ENCODE peak calls at places on chromosomes 16 and 17, in six cellular contexts. One of them, this sample, is unnamed.

GRCh38 chr17:56269509-56269908 is 116.2 kb downstream of the ANKFN1 start:
- DNase-seq in prostate gland: no peak
- DNase-seq in IMR-90: no peak
- DNase-seq in testis: no peak
- DNase-seq in transverse colon: no peak
- DNase-seq in HCT116: no peak
- DNase-seq in this sample: no peak

GRCh38 chr17:71184716-71185115 is 936.1 kb upstream of the SOX9 start:
- DNase-seq in prostate gland: no peak
- DNase-seq in IMR-90: no peak
- DNase-seq in transverse colon: no peak
- DNase-seq in testis: no peak
- DNase-seq in HCT116: no peak
- DNase-seq in this sample: no peak

GRCh38 chr16:721765-722481 is 977 bp downstream of the ANTKMT start:
- DNase-seq in HCT116: no peak
- DNase-seq in prostate gland: no peak
- DNase-seq in IMR-90: no peak
- DNase-seq in transverse colon: no peak
- DNase-seq in testis: no peak
- DNase-seq in this sample: no peak

GRCh38 chr17:17078832-17079231 is 36.6 kb downstream of the MPRIP start:
- DNase-seq in testis: no peak
- DNase-seq in IMR-90: no peak
- DNase-seq in transverse colon: peak
- DNase-seq in HCT116: no peak
- DNase-seq in prostate gland: no peak
- DNase-seq in this sample: no peak

GRCh38 chr17:63475491-63476412 is 1.1 kb upstream of the ACE start:
- DNase-seq in testis: no peak
- DNase-seq in transverse colon: no peak
- DNase-seq in prostate gland: no peak
- DNase-seq in IMR-90: peak
- DNase-seq in HCT116: no peak
- DNase-seq in this sample: no peak

GRCh38 chr17:27282054-27282501 is 11.8 kb upstream of the WSB1 start:
- DNase-seq in prostate gland: no peak
- DNase-seq in HCT116: no peak
- DNase-seq in IMR-90: peak
- DNase-seq in testis: no peak
- DNase-seq in transverse colon: no peak
- DNase-seq in this sample: no peak

GRCh38 chr17:16465861-16466338 is 26.1 kb downstream of the LRRC75A start:
- DNase-seq in HCT116: no peak
- DNase-seq in IMR-90: no peak
- DNase-seq in transverse colon: peak
- DNase-seq in prostate gland: no peak
- DNase-seq in testis: no peak
- DNase-seq in this sample: no peak

GRCh38 chr16:62665269-62665668 is 629.0 kb upstream of the CDH8 start:
- DNase-seq in IMR-90: no peak
- DNase-seq in transverse colon: no peak
- DNase-seq in testis: no peak
- DNase-seq in HCT116: no peak
- DNase-seq in prostate gland: no peak
- DNase-seq in this sample: no peak

GRCh38 chr17:29533976-29534375 is 32.9 kb downstream of the ABHD15 start:
- DNase-seq in transverse colon: no peak
- DNase-seq in HCT116: no peak
- DNase-seq in testis: no peak
- DNase-seq in prostate gland: no peak
- DNase-seq in IMR-90: no peak
- DNase-seq in this sample: no peak

GRCh38 chr16:15790458-15790857 is 66.4 kb downstream of the MYH11 start:
- DNase-seq in transverse colon: no peak
- DNase-seq in testis: peak
- DNase-seq in HCT116: no peak
- DNase-seq in IMR-90: no peak
- DNase-seq in prostate gland: no peak
- DNase-seq in this sample: no peak

GRCh38 chr16:88727871-88728270 is 21.6 kb downstream of the CTU2 start:
- DNase-seq in HCT116: no peak
- DNase-seq in IMR-90: no peak
- DNase-seq in testis: no peak
- DNase-seq in prostate gland: no peak
- DNase-seq in transverse colon: no peak
- DNase-seq in this sample: no peak

GRCh38 chr16:88726981-88727380 is 20.7 kb downstream of the CTU2 start:
- DNase-seq in IMR-90: no peak
- DNase-seq in transverse colon: no peak
- DNase-seq in HCT116: no peak
- DNase-seq in prostate gland: no peak
- DNase-seq in testis: no peak
- DNase-seq in this sample: no peak

GRCh38 chr16:88724855-88725555 is 18.7 kb downstream of the CTU2 start:
- DNase-seq in HCT116: no peak
- DNase-seq in IMR-90: no peak
- DNase-seq in testis: no peak
- DNase-seq in transverse colon: no peak
- DNase-seq in prostate gland: no peak
- DNase-seq in this sample: no peak

GRCh38 chr16:88725609-88726407 is 19.5 kb downstream of the CTU2 start:
- DNase-seq in IMR-90: no peak
- DNase-seq in testis: no peak
- DNase-seq in prostate gland: no peak
- DNase-seq in HCT116: no peak
- DNase-seq in transverse colon: no peak
- DNase-seq in this sample: no peak

DNA sequence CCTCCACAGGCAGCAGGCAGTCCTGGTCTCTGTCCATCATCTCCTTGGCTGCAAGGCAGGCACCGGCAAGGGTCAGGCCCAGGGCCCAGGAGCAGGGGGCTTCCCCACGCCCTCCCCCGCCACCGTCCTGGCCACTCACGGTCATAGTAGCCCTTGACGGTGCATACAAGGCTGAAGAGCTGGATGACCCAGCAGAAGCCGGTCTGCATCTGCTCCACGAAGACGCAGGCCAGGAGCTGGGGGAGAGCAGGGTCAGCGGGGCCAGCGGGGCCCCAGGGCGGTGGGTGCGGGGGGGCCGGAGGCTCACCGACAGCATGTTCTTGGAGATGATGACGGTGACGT is 20.1 kb downstream of the CTU2 start:
- DNase-seq in transverse colon: no peak
- DNase-seq in IMR-90: no peak
- DNase-seq in HCT116: no peak
- DNase-seq in prostate gland: no peak
- DNase-seq in testis: no peak
- DNase-seq in this sample: no peak
- TF ChIP-seq POLR2A in transverse colon: no peak
- TF ChIP-seq POLR2A in IMR-90: no peak
- TF ChIP-seq POLR2A in HCT116: no peak
- TF ChIP-seq POLR2A in prostate gland: no peak
- TF ChIP-seq POLR2A in testis: no peak
- TF ChIP-seq POLR2A in this sample: no peak

GRCh38 chr16:28495098-28495793 is 803 bp downstream of the APOBR start:
- DNase-seq in IMR-90: no peak
- DNase-seq in testis: no peak
- DNase-seq in HCT116: no peak
- DNase-seq in transverse colon: peak
- DNase-seq in prostate gland: no peak
- DNase-seq in this sample: no peak

GRCh38 chr16:28491970-28492474 is at the start of gene CLN3:
- DNase-seq in transverse colon: peak
- DNase-seq in HCT116: peak
- DNase-seq in testis: peak
- DNase-seq in IMR-90: peak
- DNase-seq in prostate gland: peak
- DNase-seq in this sample: peak

GRCh38 chr16:28492511-28492910 is 637 bp upstream of the CLN3 start:
- DNase-seq in transverse colon: no peak
- DNase-seq in HCT116: no peak
- DNase-seq in IMR-90: no peak
- DNase-seq in prostate gland: no peak
- DNase-seq in testis: no peak
- DNase-seq in this sample: no peak

GRCh38 chr16:28495795-28496749 is 1.6 kb downstream of the APOBR start:
- DNase-seq in prostate gland: no peak
- DNase-seq in HCT116: no peak
- DNase-seq in IMR-90: no peak
- DNase-seq in transverse colon: no peak
- DNase-seq in testis: no peak
- DNase-seq in this sample: no peak

DNA sequence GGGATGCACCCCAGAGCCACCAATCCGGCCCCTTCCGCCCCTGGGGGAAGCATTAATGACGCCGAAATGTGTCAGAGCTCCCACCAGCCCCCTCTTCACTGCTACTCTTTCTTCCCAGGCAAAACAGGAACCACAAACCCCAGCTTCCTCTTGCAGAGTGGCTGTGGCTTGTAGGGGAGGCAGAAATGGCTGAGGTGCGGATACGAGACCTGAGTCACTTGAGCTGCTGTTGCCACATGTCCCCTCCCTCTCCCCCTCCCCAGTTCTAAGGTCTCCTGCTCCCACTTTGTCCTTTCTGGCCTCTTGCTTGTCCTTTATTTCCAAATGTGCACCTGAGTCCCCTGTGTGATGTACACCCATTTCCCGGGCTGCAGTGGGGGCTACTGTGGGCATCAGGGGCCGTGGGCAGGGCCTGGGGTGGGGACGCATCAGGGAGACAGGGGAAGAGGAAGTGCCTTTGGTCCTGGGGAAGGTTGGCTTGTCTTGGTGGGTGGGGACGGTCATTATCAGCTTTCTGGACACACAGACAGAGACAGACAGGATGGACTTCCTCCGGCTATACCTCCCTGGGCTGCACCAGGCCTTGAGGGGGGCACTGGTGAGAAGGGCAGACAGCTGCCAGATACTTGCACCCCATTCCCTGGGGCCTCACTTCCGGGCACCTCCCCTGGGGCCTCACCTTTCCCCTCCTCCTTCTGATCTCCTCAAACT is at the start of gene APOBR:
- DNase-seq in IMR-90: no peak
- DNase-seq in HCT116: no peak
- DNase-seq in testis: peak
- DNase-seq in transverse colon: peak
- DNase-seq in prostate gland: no peak
- DNase-seq in this sample: no peak
- TF ChIP-seq POLR2A in IMR-90: no peak
- TF ChIP-seq POLR2A in HCT116: no peak
- TF ChIP-seq POLR2A in testis: no peak
- TF ChIP-seq POLR2A in transverse colon: peak
- TF ChIP-seq POLR2A in prostate gland: no peak
- TF ChIP-seq POLR2A in this sample: no peak

GRCh38 chr16:29698042-29698441 is 19.1 kb downstream of the QPRT start:
- DNase-seq in prostate gland: no peak
- DNase-seq in transverse colon: no peak
- DNase-seq in HCT116: no peak
- DNase-seq in IMR-90: no peak
- DNase-seq in testis: no peak
- DNase-seq in this sample: no peak
- TF ChIP-seq POLR2A in prostate gland: no peak
- TF ChIP-seq POLR2A in transverse colon: no peak
- TF ChIP-seq POLR2A in HCT116: no peak
- TF ChIP-seq POLR2A in IMR-90: no peak
- TF ChIP-seq POLR2A in testis: no peak
- TF ChIP-seq POLR2A in this sample: no peak

DNA sequence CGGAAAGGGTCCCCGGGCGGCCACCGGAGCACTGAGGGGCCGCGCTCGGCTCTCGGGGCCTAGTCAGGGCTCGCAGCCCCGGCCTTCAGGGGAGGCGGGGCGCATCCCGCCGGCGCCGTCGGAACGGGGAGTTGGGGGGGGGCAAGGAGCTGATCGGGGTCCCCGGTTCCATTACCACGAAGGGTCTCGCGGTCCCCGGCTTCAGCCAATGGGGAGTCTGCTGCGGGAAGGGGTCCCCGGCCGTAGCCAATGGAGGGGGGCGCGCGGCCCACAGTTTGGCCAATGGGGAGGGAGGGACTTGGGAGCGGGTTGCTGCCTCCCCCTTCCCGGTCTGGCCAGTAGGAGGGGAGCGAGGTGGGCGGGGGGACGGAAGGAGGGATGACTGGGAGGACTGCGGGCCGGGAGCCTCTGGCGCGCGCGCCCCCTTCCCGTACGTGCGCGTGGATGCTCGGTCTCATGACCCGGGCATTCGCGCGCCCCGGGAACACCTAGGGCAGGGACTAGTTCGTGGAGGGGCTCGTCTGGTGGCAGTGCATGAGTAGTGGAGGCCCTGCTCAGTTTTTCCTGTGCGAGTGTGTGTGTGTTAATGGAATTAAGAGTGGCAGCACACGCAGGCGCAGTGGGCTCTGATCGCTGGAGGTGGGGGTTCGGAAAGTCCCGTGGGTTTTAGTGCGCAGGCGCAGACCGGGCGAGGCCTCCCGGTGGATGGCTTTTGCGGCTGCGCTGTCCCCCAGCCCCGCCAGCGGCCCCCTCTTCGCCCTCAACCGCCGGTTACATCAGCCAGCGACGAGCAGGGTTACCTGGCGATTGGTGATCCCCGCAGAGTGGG is 1.1 kb downstream of the ATXN2L start:
- DNase-seq in transverse colon: peak
- DNase-seq in testis: peak
- DNase-seq in prostate gland: peak
- DNase-seq in IMR-90: peak
- DNase-seq in HCT116: peak
- DNase-seq in this sample: peak
- TF ChIP-seq POLR2A in transverse colon: peak
- TF ChIP-seq POLR2A in testis: no peak
- TF ChIP-seq POLR2A in prostate gland: peak
- TF ChIP-seq POLR2A in IMR-90: peak
- TF ChIP-seq POLR2A in HCT116: peak
- TF ChIP-seq POLR2A in this sample: peak

DNA sequence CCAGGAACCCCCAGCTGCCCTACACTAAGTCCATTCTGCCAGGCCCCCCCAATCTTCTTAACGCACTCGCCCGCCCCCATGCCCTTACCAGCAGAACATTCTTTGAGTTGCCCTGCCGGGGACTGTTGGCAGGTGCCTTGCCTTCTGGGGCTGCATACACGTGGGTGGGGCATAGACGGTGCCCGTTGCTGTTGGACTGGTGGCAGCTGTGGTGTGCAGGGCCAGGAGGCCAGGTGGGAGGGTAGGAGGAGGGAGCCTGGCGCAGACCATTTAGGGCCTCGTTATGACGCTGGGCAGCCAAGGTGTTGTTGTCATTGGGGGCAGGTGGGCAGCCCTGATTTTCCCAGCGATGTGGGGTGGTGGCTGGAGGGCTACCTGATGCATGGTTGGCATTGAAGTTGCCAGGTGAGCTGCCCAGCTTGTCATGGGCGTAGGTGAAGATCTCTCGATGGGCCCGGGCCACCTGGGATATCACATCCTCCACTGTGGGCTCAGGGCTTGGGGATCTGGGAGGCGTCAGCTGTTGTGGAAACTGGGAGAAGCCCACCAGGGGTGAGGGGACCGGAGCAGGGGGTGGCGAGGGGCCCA is 4.9 kb downstream of the NR1D1 start:
- DNase-seq in HCT116: no peak
- DNase-seq in prostate gland: no peak
- DNase-seq in IMR-90: no peak
- DNase-seq in transverse colon: no peak
- DNase-seq in testis: no peak
- DNase-seq in this sample: no peak
- TF ChIP-seq POLR2A in HCT116: no peak
- TF ChIP-seq POLR2A in prostate gland: no peak
- TF ChIP-seq POLR2A in IMR-90: no peak
- TF ChIP-seq POLR2A in transverse colon: no peak
- TF ChIP-seq POLR2A in testis: no peak
- TF ChIP-seq POLR2A in this sample: no peak

This sample was measured in H54.